ENCODE peak calls at places on chromosomes 1 and 21, in four cellular contexts. F is NCI-H1105, I is ELF-1, G is NAMALWA. W is an unnamed sample.

GRCh38 chr1:10722803-10723202 is 73.6 kb downstream of the CASZ1 start:
- DNase-seq in F (no peak), I (no peak), G (no peak), W (no peak)

GRCh38 chr1:55204997-55205396 is 10.2 kb downstream of the USP24 start:
- DNase-seq in F (no peak), I (no peak), G (no peak), W (no peak)

GRCh38 chr1:171218661-171219060 is 29.6 kb upstream of the FMO1 start:
- DNase-seq in F (no peak), I (peak; percentile 26), G (no peak), W (no peak)

GRCh38 chr1:32741417-32742131 is 39.0 kb upstream of the SYNC start:
- DNase-seq in F (no peak), I (peak; percentile 32), G (no peak), W (no peak)

GRCh38 chr1:161945306-161945705 is 78.4 kb downstream of the OLFML2B start:
- DNase-seq in F (no peak), I (no peak), G (no peak), W (no peak)

GRCh38 chr1:239819075-239819474 is 272.6 kb upstream of the FMN2 start:
- DNase-seq in F (no peak), I (no peak), G (no peak), W (no peak)

GRCh38 chr1:9169601-9170137 is 40.8 kb upstream of the GPR157 start:
- DNase-seq in F (no peak), I (no peak), G (no peak), W (no peak)

GRCh38 chr1:161427733-161428516 is 60.2 kb upstream of the CFAP126 start:
- DNase-seq in F (no peak), I (peak; percentile 72), G (no peak), W (no peak)

GRCh38 chr21:46005481-46005881 is 23.9 kb downstream of the COL6A1 start:
- DNase-seq in F (no peak), I (no peak), G (no peak), W (peak; percentile 45)

GRCh38 chr1:31977361-31978131 is 36.1 kb upstream of the KHDRBS1 start:
- DNase-seq in F (no peak), I (peak; percentile 87), G (peak; percentile 47), W (no peak)

GRCh38 chr1:158028956-158029355 is 35.5 kb downstream of the KIRREL1 start:
- DNase-seq in F (no peak), I (no peak), G (no peak), W (no peak)

GRCh38 chr1:160834945-160835565 is 27.6 kb downstream of the CD244 start:
- DNase-seq in F (peak; percentile 51), I (peak; percentile 15), G (peak; percentile 84), W (no peak)

GRCh38 chr1:88612299-88612698 is 71.8 kb upstream of the PKN2 start:
- DNase-seq in F (no peak), I (no peak), G (no peak), W (no peak)

GRCh38 chr1:60842294-60842693 is 240.1 kb upstream of the NFIA start:
- DNase-seq in F (no peak), I (no peak), G (no peak), W (no peak)

GRCh38 chr1:223712184-223712855 is at the start of gene CAPN2:
- DNase-seq in F (no peak), I (peak; percentile 78), G (no peak), W (peak; percentile 58)

GRCh38 chr1:165543651-165544452 is at the start of gene LRRC52:
- DNase-seq in F (peak; percentile 96), I (peak; percentile 36), G (no peak), W (no peak)

GRCh38 chr21:40331804-40332203 is 464.6 kb downstream of the PCP4 start:
- DNase-seq in F (no peak), I (no peak), G (no peak), W (no peak)

GRCh38 chr1:53069265-53069662 is 7.3 kb downstream of the PODN start:
- DNase-seq in F (no peak), I (no peak), G (no peak), W (no peak)

GRCh38 chr1:205792481-205792881 is 17.2 kb upstream of the RAB29 start:
- DNase-seq in F (no peak), I (no peak), G (peak; percentile 47), W (no peak)

GRCh38 chr1:24872446-24872845 is 57.6 kb downstream of the RUNX3 start:
- DNase-seq in F (no peak), I (no peak), G (no peak), W (no peak)

GRCh38 chr1:192860478-192861185 is 51.8 kb downstream of the RGS2 start:
- DNase-seq in F (no peak), I (no peak), G (no peak), W (no peak)

GRCh38 chr1:6743189-6744101 is 41.8 kb upstream of the CAMTA1 start:
- DNase-seq in F (no peak), I (peak; percentile 31), G (no peak), W (no peak)

GRCh38 chr1:9149837-9150581 is 21.1 kb upstream of the GPR157 start:
- DNase-seq in F (no peak), I (no peak), G (no peak), W (no peak)

GRCh38 chr1:93042134-93042821 is 36.8 kb upstream of the MTF2 start:
- DNase-seq in F (no peak), I (no peak), G (no peak), W (no peak)

W was measured in CD8-positive, alpha-beta T cell.